ENCODE peak calls at places on chromosomes 3 and 15, in seven cellular contexts. One of them, this sample, is unnamed.

GRCh38 chr3:127857270-127857801 is 35.0 kb upstream of the MGLL start:
- DNase-seq in tibial nerve: no peak
- DNase-seq in ovary: no peak
- DNase-seq in A549: no peak
- DNase-seq in esophagus muscularis mucosa: peak; percentile 77
- DNase-seq in stomach: no peak
- DNase-seq in K562: no peak
- DNase-seq in this sample: no peak

GRCh38 chr3:83514130-83514914 is 1444.5 kb upstream of the CADM2 start:
- DNase-seq in ovary: no peak
- DNase-seq in stomach: no peak
- DNase-seq in tibial nerve: no peak
- DNase-seq in esophagus muscularis mucosa: no peak
- DNase-seq in K562: no peak
- DNase-seq in A549: no peak
- DNase-seq in this sample: no peak

GRCh38 chr15:24150542-24150941 is 463.4 kb upstream of the NDN start:
- DNase-seq in stomach: no peak
- DNase-seq in A549: no peak
- DNase-seq in tibial nerve: no peak
- DNase-seq in K562: no peak
- DNase-seq in esophagus muscularis mucosa: no peak
- DNase-seq in ovary: no peak
- DNase-seq in this sample: no peak

GRCh38 chr3:133827136-133827535 is 21.5 kb downstream of the SRPRB start:
- DNase-seq in ovary: no peak
- DNase-seq in stomach: no peak
- DNase-seq in K562: no peak
- DNase-seq in esophagus muscularis mucosa: peak; percentile 79
- DNase-seq in A549: no peak
- DNase-seq in tibial nerve: no peak
- DNase-seq in this sample: no peak

GRCh38 chr3:187878776-187879524 is 133.7 kb upstream of the BCL6 start:
- DNase-seq in ovary: no peak
- DNase-seq in tibial nerve: no peak
- DNase-seq in stomach: no peak
- DNase-seq in A549: no peak
- DNase-seq in K562: no peak
- DNase-seq in esophagus muscularis mucosa: no peak
- DNase-seq in this sample: no peak

GRCh38 chr3:55436644-55437043 is 50.5 kb downstream of the WNT5A start:
- DNase-seq in tibial nerve: no peak
- DNase-seq in esophagus muscularis mucosa: no peak
- DNase-seq in K562: no peak
- DNase-seq in ovary: no peak
- DNase-seq in stomach: no peak
- DNase-seq in A549: no peak
- DNase-seq in this sample: no peak

GRCh38 chr3:42703695-42704025 is 1.1 kb upstream of the HHATL start:
- DNase-seq in K562: no peak
- DNase-seq in A549: no peak
- DNase-seq in tibial nerve: no peak
- DNase-seq in stomach: peak; percentile 14
- DNase-seq in esophagus muscularis mucosa: no peak
- DNase-seq in ovary: no peak
- DNase-seq in this sample: no peak

GRCh38 chr3:180275176-180275575 is 238.4 kb upstream of the PEX5L start:
- DNase-seq in K562: no peak
- DNase-seq in ovary: no peak
- DNase-seq in stomach: no peak
- DNase-seq in tibial nerve: no peak
- DNase-seq in A549: no peak
- DNase-seq in esophagus muscularis mucosa: no peak
- DNase-seq in this sample: no peak

GRCh38 chr3:9947025-9947995 is 4.9 kb downstream of the PRRT3 start:
- DNase-seq in A549: peak; percentile 87
- DNase-seq in tibial nerve: peak; percentile 31
- DNase-seq in ovary: peak; percentile 67
- DNase-seq in esophagus muscularis mucosa: no peak
- DNase-seq in K562: no peak
- DNase-seq in stomach: peak; percentile 81
- DNase-seq in this sample: peak; percentile 72

GRCh38 chr3:49422379-49423248 is at the start of gene AMT:
- DNase-seq in ovary: no peak
- DNase-seq in K562: peak; percentile 3
- DNase-seq in tibial nerve: no peak
- DNase-seq in A549: no peak
- DNase-seq in esophagus muscularis mucosa: no peak
- DNase-seq in stomach: peak; percentile 57
- DNase-seq in this sample: no peak

GRCh38 chr3:113791381-113791780 is 44.5 kb downstream of the ATP6V1A start:
- DNase-seq in ovary: no peak
- DNase-seq in stomach: no peak
- DNase-seq in esophagus muscularis mucosa: no peak
- DNase-seq in tibial nerve: no peak
- DNase-seq in K562: no peak
- DNase-seq in A549: no peak
- DNase-seq in this sample: no peak

GRCh38 chr3:172280406-172281051 is 167.7 kb downstream of the GHSR start:
- DNase-seq in esophagus muscularis mucosa: no peak
- DNase-seq in K562: no peak
- DNase-seq in tibial nerve: no peak
- DNase-seq in stomach: no peak
- DNase-seq in ovary: no peak
- DNase-seq in A549: no peak
- DNase-seq in this sample: no peak
- TF ChIP-seq EP300 in esophagus muscularis mucosa: no peak
- TF ChIP-seq EP300 in K562: no peak
- TF ChIP-seq EP300 in tibial nerve: no peak
- TF ChIP-seq EP300 in stomach: no peak
- TF ChIP-seq EP300 in ovary: no peak
- TF ChIP-seq EP300 in A549: no peak
- TF ChIP-seq EP300 in this sample: no peak

DNA sequence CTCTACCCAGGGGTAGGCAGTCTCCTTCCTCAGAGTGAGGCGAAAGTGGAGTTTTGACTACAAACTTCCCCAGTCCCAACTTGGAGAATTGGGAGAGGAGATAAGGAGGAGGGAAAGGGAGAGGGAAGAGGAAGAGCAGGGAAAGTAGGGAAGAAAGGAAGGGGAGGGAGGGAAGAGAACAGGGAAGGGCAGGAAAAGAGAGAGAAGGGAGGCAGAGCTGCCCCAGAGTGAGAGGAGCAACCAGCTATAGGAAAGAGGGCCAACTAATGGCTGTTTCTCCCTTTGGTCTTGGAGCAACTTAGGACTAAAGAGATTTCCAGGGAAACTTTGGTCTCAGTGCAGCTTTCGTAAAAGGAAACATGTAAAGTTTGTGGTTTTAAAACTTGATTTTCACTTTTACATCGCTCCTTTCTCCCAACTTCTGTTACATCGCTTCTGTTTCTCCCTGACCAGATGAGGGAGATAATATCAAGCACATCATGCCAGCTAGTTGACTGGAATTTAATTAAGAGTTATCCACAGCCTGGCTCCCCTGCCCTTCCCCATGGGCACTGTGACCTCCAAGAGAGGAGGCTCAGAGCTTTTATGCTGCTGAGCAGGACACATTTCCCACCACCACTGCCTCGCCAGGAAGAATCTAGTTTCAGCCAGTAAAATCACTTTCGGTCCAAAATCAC is 1.4 kb downstream of the CA12 start:
- DNase-seq in K562: no peak
- DNase-seq in ovary: no peak
- DNase-seq in tibial nerve: no peak
- DNase-seq in stomach: no peak
- DNase-seq in A549: no peak
- DNase-seq in esophagus muscularis mucosa: no peak
- DNase-seq in this sample: no peak
- H3K27ac ChIP-seq in K562: no peak overlapping the region
- H3K27ac ChIP-seq in ovary: no peak overlapping the region
- H3K27ac ChIP-seq in tibial nerve: no peak overlapping the region
- H3K27ac ChIP-seq in stomach: no peak overlapping the region
- H3K27ac ChIP-seq in A549: peak overlapping the region; percentile 91
- H3K27ac ChIP-seq in esophagus muscularis mucosa: no peak overlapping the region
- H3K27ac ChIP-seq in this sample: peak overlapping the region; percentile 71

GRCh38 chr3:159853506-159853864 is 135.2 kb upstream of the IL12A start:
- DNase-seq in K562: no peak
- DNase-seq in A549: no peak
- DNase-seq in ovary: no peak
- DNase-seq in stomach: no peak
- DNase-seq in tibial nerve: no peak
- DNase-seq in esophagus muscularis mucosa: no peak
- DNase-seq in this sample: no peak

GRCh38 chr3:159850481-159850880 is 138.2 kb upstream of the IL12A start:
- DNase-seq in stomach: no peak
- DNase-seq in esophagus muscularis mucosa: no peak
- DNase-seq in tibial nerve: no peak
- DNase-seq in A549: no peak
- DNase-seq in K562: no peak
- DNase-seq in ovary: no peak
- DNase-seq in this sample: no peak

GRCh38 chr3:159852256-159852655 is 136.4 kb upstream of the IL12A start:
- DNase-seq in tibial nerve: no peak
- DNase-seq in esophagus muscularis mucosa: no peak
- DNase-seq in stomach: no peak
- DNase-seq in A549: no peak
- DNase-seq in K562: no peak
- DNase-seq in ovary: no peak
- DNase-seq in this sample: no peak

GRCh38 chr3:159854500-159855124 is 134.0 kb upstream of the IL12A start:
- DNase-seq in stomach: no peak
- DNase-seq in K562: no peak
- DNase-seq in ovary: no peak
- DNase-seq in tibial nerve: no peak
- DNase-seq in esophagus muscularis mucosa: no peak
- DNase-seq in A549: peak; percentile 42
- DNase-seq in this sample: no peak

GRCh38 chr3:159852821-159853505 is 135.7 kb upstream of the IL12A start:
- DNase-seq in stomach: no peak
- DNase-seq in esophagus muscularis mucosa: no peak
- DNase-seq in K562: no peak
- DNase-seq in A549: peak; percentile 10
- DNase-seq in ovary: peak; percentile 16
- DNase-seq in tibial nerve: no peak
- DNase-seq in this sample: no peak
- H3K4me3 ChIP-seq in stomach: peak overlapping the region; percentile 24
- H3K4me3 ChIP-seq in esophagus muscularis mucosa: peak overlapping the region; percentile 36
- H3K4me3 ChIP-seq in K562: no peak overlapping the region
- H3K4me3 ChIP-seq in A549: no peak overlapping the region
- H3K4me3 ChIP-seq in ovary: peak overlapping the region; percentile 12
- H3K4me3 ChIP-seq in tibial nerve: no peak overlapping the region
- H3K4me3 ChIP-seq in this sample: no peak overlapping the region

GRCh38 chr15:96947296-96947695 is 616.8 kb downstream of the NR2F2 start:
- DNase-seq in stomach: no peak
- DNase-seq in tibial nerve: no peak
- DNase-seq in K562: no peak
- DNase-seq in ovary: no peak
- DNase-seq in A549: no peak
- DNase-seq in esophagus muscularis mucosa: no peak
- DNase-seq in this sample: no peak
- TF ChIP-seq EP300 in stomach: no peak
- TF ChIP-seq EP300 in tibial nerve: no peak
- TF ChIP-seq EP300 in K562: no peak
- TF ChIP-seq EP300 in ovary: no peak
- TF ChIP-seq EP300 in A549: no peak
- TF ChIP-seq EP300 in esophagus muscularis mucosa: no peak
- TF ChIP-seq EP300 in this sample: no peak

GRCh38 chr3:15009156-15009555 is 56.0 kb downstream of the MRPS25 start:
- DNase-seq in esophagus muscularis mucosa: no peak
- DNase-seq in ovary: no peak
- DNase-seq in A549: no peak
- DNase-seq in stomach: no peak
- DNase-seq in tibial nerve: no peak
- DNase-seq in K562: no peak
- DNase-seq in this sample: no peak

GRCh38 chr3:15010664-15011063 is 54.5 kb downstream of the MRPS25 start:
- DNase-seq in stomach: no peak
- DNase-seq in K562: no peak
- DNase-seq in A549: no peak
- DNase-seq in esophagus muscularis mucosa: no peak
- DNase-seq in ovary: no peak
- DNase-seq in tibial nerve: no peak
- DNase-seq in this sample: no peak

GRCh38 chr3:15011174-15011573 is 53.9 kb downstream of the MRPS25 start:
- DNase-seq in esophagus muscularis mucosa: no peak
- DNase-seq in ovary: no peak
- DNase-seq in K562: no peak
- DNase-seq in A549: no peak
- DNase-seq in stomach: no peak
- DNase-seq in tibial nerve: no peak
- DNase-seq in this sample: no peak

GRCh38 chr3:15007681-15008141 is 57.4 kb downstream of the MRPS25 start:
- DNase-seq in esophagus muscularis mucosa: no peak
- DNase-seq in A549: no peak
- DNase-seq in K562: no peak
- DNase-seq in tibial nerve: no peak
- DNase-seq in stomach: no peak
- DNase-seq in ovary: no peak
- DNase-seq in this sample: no peak
- H3K27ac ChIP-seq in esophagus muscularis mucosa: peak overlapping the region; percentile 72
- H3K27ac ChIP-seq in A549: no peak overlapping the region
- H3K27ac ChIP-seq in K562: no peak overlapping the region
- H3K27ac ChIP-seq in tibial nerve: no peak overlapping the region
- H3K27ac ChIP-seq in stomach: no peak overlapping the region
- H3K27ac ChIP-seq in ovary: no peak overlapping the region
- H3K27ac ChIP-seq in this sample: no peak overlapping the region

GRCh38 chr15:75606026-75606425 is 19.5 kb downstream of the SNUPN start:
- DNase-seq in tibial nerve: no peak
- DNase-seq in esophagus muscularis mucosa: no peak
- DNase-seq in A549: no peak
- DNase-seq in K562: no peak
- DNase-seq in stomach: no peak
- DNase-seq in ovary: no peak
- DNase-seq in this sample: no peak

GRCh38 chr15:75606711-75607684 is 18.5 kb downstream of the SNUPN start:
- DNase-seq in A549: no peak
- DNase-seq in tibial nerve: no peak
- DNase-seq in K562: peak; percentile 56
- DNase-seq in esophagus muscularis mucosa: no peak
- DNase-seq in ovary: no peak
- DNase-seq in stomach: no peak
- DNase-seq in this sample: no peak
- H3K4me3 ChIP-seq in A549: no peak overlapping the region
- H3K4me3 ChIP-seq in tibial nerve: no peak overlapping the region
- H3K4me3 ChIP-seq in K562: no peak overlapping the region
- H3K4me3 ChIP-seq in esophagus muscularis mucosa: no peak overlapping the region
- H3K4me3 ChIP-seq in ovary: no peak overlapping the region
- H3K4me3 ChIP-seq in stomach: no peak overlapping the region
- H3K4me3 ChIP-seq in this sample: no peak overlapping the region

This sample was measured in suprapubic skin.